ENCODE peak calls at places on chromosomes 12 and 14, in six cellular contexts. E is endodermal cell, O is GM23338, V is lower lobe of right lung, K is upper lobe of right lung, A is lung. R is an unnamed sample.

GRCh38 chr14:95315579-95315978 is 4.1 kb downstream of the CLMN start:
- DNase-seq in K (no peak), V (no peak), A (no peak), E (no peak), O (no peak), R (no peak)

GRCh38 chr14:23559010-23559920 is 3.2 kb downstream of the THTPA start:
- DNase-seq in O (peak; percentile 93), K (peak; percentile 77), V (peak; percentile 74), E (peak; percentile 90), A (no peak), R (peak; percentile 88)

GRCh38 chr14:104001003-104001402 is 58.7 kb upstream of the RD3L start:
- DNase-seq in K (no peak), V (no peak), A (no peak), E (peak; percentile 73), O (peak; percentile 56), R (no peak)

GRCh38 chr14:93049867-93050331 is 65.8 kb downstream of the ITPK1 start:
- DNase-seq in V (no peak), A (no peak), K (no peak), E (no peak), O (no peak), R (no peak)

GRCh38 chr12:29782821-29783772 is 645 bp downstream of the TMTC1 start:
- DNase-seq in V (peak; percentile 53), E (peak; percentile 88), O (peak; percentile 65), K (peak; percentile 72), A (peak; percentile 30), R (peak; percentile 87)

GRCh38 chr14:40133484-40133883 is 701.3 kb upstream of the FBXO33 start:
- DNase-seq in K (no peak), A (no peak), E (no peak), O (no peak), V (no peak), R (no peak)

GRCh38 chr14:103205541-103205906 is 82.3 kb downstream of the TNFAIP2 start:
- DNase-seq in V (no peak), A (no peak), O (no peak), K (no peak), E (no peak), R (no peak)

GRCh38 chr12:52189376-52190174 is 2.2 kb downstream of the KRT80 start:
- DNase-seq in O (no peak), E (no peak), A (no peak), V (no peak), K (no peak), R (no peak)

GRCh38 chr14:102717211-102717610 is 60.0 kb upstream of the TRAF3 start:
- DNase-seq in K (no peak), V (no peak), E (no peak), A (no peak), O (no peak), R (no peak)

GRCh38 chr12:62259311-62259992 is 752 bp upstream of the USP15 start:
- DNase-seq in O (peak; percentile 9), A (no peak), K (no peak), V (no peak), E (no peak), R (no peak)

GRCh38 chr14:19873178-19873577 is 1.8 kb upstream of the OR4K2 start:
- DNase-seq in O (no peak), A (no peak), K (no peak), V (no peak), E (no peak), R (no peak)
- H3K4me3 ChIP-seq in O (no peak overlapping the region), A (no peak overlapping the region), K (no peak overlapping the region), V (no peak overlapping the region), E (no peak overlapping the region), R (no peak overlapping the region)

GRCh38 chr12:103840881-103841689 is at the start of gene NT5DC3:
- DNase-seq in O (peak; percentile 89), E (peak; percentile 97), A (peak; percentile 86), K (peak; percentile 91), V (peak; percentile 85), R (peak; percentile 97)
- TF ChIP-seq CTCF in O (no peak), E (no peak), A (no peak), K (peak; percentile 10), V (no peak), R (no peak)

GRCh38 chr12:114659084-114659483 is 24.9 kb downstream of the TBX3 start:
- DNase-seq in A (no peak), E (peak; percentile 51), K (no peak), V (no peak), O (no peak), R (no peak)
- H3K27me3 ChIP-seq in A (no peaks in the 10 kb centered on the region), E (peaks cover 14% of the 10 kb centered on the region), K (peaks cover 10% of the 10 kb centered on the region), V (peaks cover 15% of the 10 kb centered on the region), O (peaks cover 18% of the 10 kb centered on the region), R (no peaks in the 10 kb centered on the region)

DNA sequence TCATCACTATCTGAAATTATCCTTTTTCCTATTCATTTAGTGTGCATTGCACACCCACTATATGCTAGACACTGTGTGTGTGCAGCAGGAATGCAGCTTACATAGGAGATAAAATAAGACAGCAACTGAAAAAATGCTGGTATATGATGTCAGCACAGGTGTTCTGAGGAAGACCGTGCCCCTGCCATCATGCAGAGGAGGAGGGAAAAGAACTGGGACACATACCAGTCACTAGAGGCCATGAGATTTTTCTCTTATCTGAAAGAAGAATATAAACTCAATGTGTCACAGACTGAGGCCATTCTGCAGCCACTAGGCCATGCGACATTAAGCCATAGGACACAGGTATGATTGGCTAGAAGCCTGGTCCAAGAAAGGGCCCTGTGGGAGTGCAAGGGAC is 298.1 kb downstream of the RPAP3 start:
- DNase-seq in A (no peak), V (no peak), O (no peak), K (no peak), E (no peak), R (no peak)
- H3K4me3 ChIP-seq in A (no peak overlapping the region), V (no peak overlapping the region), O (no peak overlapping the region), K (no peak overlapping the region), E (no peak overlapping the region), R (no peak overlapping the region)

DNA sequence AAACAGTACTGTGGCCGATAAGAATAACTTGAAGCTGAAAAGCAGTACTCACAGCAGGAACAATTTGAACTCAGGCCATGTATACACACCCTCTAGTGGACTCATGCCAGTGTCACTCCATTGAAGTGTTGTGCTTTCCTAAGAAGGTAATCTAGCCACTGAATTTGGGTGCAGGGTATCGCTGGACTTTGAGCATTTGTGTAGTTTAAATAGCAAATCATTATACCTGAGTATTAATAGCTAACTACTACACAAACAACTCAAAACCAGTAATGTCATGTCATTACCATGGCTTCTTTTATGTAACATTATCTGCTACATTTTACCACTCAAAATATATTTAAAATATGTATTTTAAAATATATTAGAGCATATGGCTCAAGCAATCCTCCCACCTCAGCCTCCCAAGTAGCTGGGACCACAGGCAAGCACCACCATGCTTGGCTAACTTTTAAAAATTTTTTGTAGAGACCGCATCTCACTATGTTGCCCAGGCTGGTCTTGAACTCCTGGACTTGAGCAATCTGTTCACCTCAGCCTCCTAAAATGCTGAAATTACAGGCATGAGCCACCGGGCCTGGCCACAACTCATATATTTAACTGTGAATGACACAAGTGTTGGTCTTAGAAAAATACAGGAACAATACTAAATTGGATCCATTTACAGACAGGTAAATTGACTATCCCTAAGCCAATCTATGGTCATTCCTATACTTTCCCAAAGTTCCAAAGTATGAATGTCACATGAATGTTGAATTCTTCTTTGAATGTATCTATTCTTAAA is 25.6 kb upstream of the ARID4A start:
- DNase-seq in V (no peak), E (no peak), K (no peak), A (peak; percentile 69), O (peak; percentile 24), R (no peak)
- TF ChIP-seq CTCF in V (no peak), E (peak; percentile 61), K (peak; percentile 27), A (no peak), O (peak; percentile 31), R (no peak)

DNA sequence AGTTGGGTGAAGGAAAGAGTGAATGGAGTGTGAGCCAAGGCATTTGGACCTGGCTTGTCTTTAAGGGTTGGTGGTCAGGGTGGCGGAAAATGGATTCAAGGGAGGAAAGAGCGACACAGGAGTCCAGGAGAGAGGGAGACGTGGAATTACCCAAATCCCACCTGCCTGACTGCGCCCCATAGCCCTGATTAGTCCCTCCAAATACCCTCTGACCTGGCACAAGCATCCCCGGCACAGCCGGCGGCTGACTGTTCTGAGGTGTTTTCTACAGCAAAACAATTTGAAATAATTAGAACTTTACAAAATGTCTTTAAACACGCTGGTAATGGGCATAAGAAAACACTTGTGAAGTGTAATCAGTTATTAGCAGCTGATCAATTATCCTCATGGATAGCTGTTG is 175.8 kb downstream of the PHETA1 start:
- DNase-seq in A (no peak), E (no peak), V (no peak), K (no peak), O (no peak), R (no peak)
- H3K27me3 ChIP-seq in A (no peaks in the 10 kb centered on the region), E (no peaks in the 10 kb centered on the region), V (peaks cover 42% of the 10 kb centered on the region), K (peaks cover 26% of the 10 kb centered on the region), O (no peaks in the 10 kb centered on the region), R (peaks cover 38% of the 10 kb centered on the region)

DNA sequence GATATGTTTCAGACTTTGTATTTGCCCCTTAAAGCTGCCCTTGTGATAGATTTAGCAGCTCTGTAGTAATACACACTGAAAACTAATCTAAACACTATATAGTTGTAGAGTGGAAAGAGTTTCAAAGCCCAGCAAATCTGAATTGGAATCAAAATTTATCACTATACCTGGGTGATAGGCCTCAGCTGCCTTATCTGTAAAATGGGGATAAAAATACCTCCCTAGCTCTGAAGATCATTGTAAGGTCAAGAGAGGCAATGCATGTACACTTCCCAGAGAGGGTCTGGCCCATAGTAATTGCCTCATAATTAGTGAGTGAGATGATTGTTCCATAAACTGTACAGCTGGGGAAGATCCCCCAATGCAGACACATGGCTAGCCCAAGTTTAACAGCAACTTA is 103.6 kb downstream of the IGF1 start:
- DNase-seq in K (no peak), O (no peak), E (no peak), A (no peak), V (no peak), R (no peak)
- H3K4me3 ChIP-seq in K (no peak overlapping the region), O (no peak overlapping the region), E (no peak overlapping the region), A (no peak overlapping the region), V (no peak overlapping the region), R (no peak overlapping the region)

DNA sequence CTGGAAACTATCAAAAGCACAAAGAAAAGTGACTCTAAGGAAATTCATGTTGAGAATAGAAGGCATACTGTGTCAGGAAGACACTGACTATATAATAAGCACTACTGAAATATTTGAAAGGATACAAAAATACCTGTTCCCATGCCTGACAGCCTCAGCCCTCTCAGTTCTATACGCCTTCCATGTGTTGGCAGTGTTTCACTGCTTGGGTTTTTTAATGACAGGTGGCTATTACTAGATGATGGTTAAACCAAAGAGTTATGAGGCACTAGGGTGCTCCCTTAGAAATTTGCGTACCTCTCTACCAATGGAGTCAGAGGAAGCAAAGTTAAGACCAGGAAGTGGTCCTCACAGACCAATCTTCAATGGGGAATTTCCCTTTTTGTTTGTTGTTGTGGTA is 25.6 kb upstream of the SLC5A8 start:
- DNase-seq in E (no peak), A (no peak), K (no peak), O (no peak), V (no peak), R (no peak)
- TF ChIP-seq CTCF in E (no peak), A (no peak), K (no peak), O (no peak), V (no peak), R (no peak)

GRCh38 chr12:13980548-13981295 is 680 bp downstream of the GRIN2B start:
- DNase-seq in O (peak; percentile 60), V (no peak), K (no peak), A (no peak), E (peak; percentile 77), R (no peak)
- H3K27me3 ChIP-seq in O (peaks cover 50% of the 10 kb centered on the region), V (peaks cover 54% of the 10 kb centered on the region), K (peaks cover 59% of the 10 kb centered on the region), A (no peaks in the 10 kb centered on the region), E (peaks cover 70% of the 10 kb centered on the region), R (peaks cover 40% of the 10 kb centered on the region)